ENCODE peak calls at places on chromosomes 3 and 15, in eight cellular contexts. G is endodermal cell, U is MM.1S, T is adrenal gland, R is uterus, I is H9, C is mammary epithelial cell, O is Peyer's patch. M is an unnamed sample. For H3K27me3, the result is how much of the 10 kb centered on the place peaks cover.

GRCh38 chr3:9911863-9912262 is 5.0 kb upstream of the IL17RC start:
- DNase-seq in I (no peak), T (no peak), R (no peak), O (no peak), U (no peak), C (no peak), G (no peak), M (no peak)

GRCh38 chr3:167078070-167078622 is 302.0 kb downstream of the ZBBX start:
- DNase-seq in O (no peak), I (no peak), U (peak), G (no peak), C (no peak), R (no peak), T (no peak), M (no peak)

GRCh38 chr15:50055333-50056278 is 63.4 kb downstream of the ATP8B4 start:
- DNase-seq in T (no peak), R (no peak), I (no peak), U (no peak), G (no peak), O (no peak), C (peak), M (no peak)

GRCh38 chr3:28376424-28376823 is 27.8 kb upstream of the AZI2 start:
- DNase-seq in O (no peak), U (no peak), C (peak), T (no peak), R (no peak), G (no peak), I (no peak), M (no peak)

GRCh38 chr15:38691951-38692788 is 127.6 kb upstream of the RASGRP1 start:
- DNase-seq in I (no peak), R (no peak), U (no peak), C (no peak), G (no peak), T (no peak), O (no peak), M (peak)

GRCh38 chr3:153073636-153074035 is 88.4 kb upstream of the RAP2B start:
- DNase-seq in I (no peak), R (no peak), C (no peak), O (no peak), T (no peak), G (no peak), U (no peak), M (no peak)

GRCh38 chr3:101466465-101467309 is 46.3 kb downstream of the SENP7 start:
- DNase-seq in T (peak), U (no peak), C (no peak), O (peak), I (peak), G (peak), R (no peak), M (no peak)

GRCh38 chr15:98282656-98283332 is 322.3 kb downstream of the ARRDC4 start:
- DNase-seq in R (no peak), U (no peak), O (no peak), I (no peak), C (no peak), T (no peak), G (no peak), M (no peak)

GRCh38 chr3:42755681-42756578 is 17.1 kb downstream of the CCDC13 start:
- DNase-seq in R (no peak), O (no peak), C (peak), T (no peak), I (peak), G (peak), U (peak), M (no peak)

GRCh38 chr3:70916375-70917055 is 604.1 kb upstream of the MDFIC2 start:
- DNase-seq in I (no peak), G (no peak), U (no peak), T (no peak), R (no peak), C (no peak), O (no peak), M (peak)

GRCh38 chr3:116338713-116339112 is 106.6 kb downstream of the LSAMP start:
- DNase-seq in U (no peak), I (peak), T (no peak), G (peak), O (no peak), R (no peak), C (no peak), M (no peak)

GRCh38 chr3:32077260-32078084 is 28.9 kb upstream of the GPD1L start:
- DNase-seq in I (no peak), U (no peak), C (no peak), T (no peak), O (no peak), R (peak), G (no peak), M (no peak)

GRCh38 chr3:190319660-190320059 is 2.6 kb downstream of the CLDN1 start:
- DNase-seq in I (no peak), O (no peak), C (peak), G (no peak), T (no peak), U (no peak), R (no peak), M (peak)
- H3K27me3 ChIP-seq in I (under half), O (under half), C (under half), G (under half), T (under half), U (under half), R (under half), M (under half)

GRCh38 chr3:160134964-160135363 is 90.3 kb upstream of the C3orf80 start:
- DNase-seq in C (peak), T (no peak), I (no peak), O (no peak), G (no peak), U (no peak), R (no peak), M (no peak)

GRCh38 chr3:160134454-160134853 is 90.8 kb upstream of the C3orf80 start:
- DNase-seq in R (no peak), U (no peak), O (no peak), C (no peak), T (no peak), I (peak), G (peak), M (no peak)

GRCh38 chr3:160135850-160136249 is 89.4 kb upstream of the C3orf80 start:
- DNase-seq in I (no peak), C (no peak), T (no peak), U (no peak), R (no peak), G (no peak), O (no peak), M (no peak)

GRCh38 chr3:160132226-160132625 is 93.0 kb upstream of the C3orf80 start:
- DNase-seq in C (no peak), O (no peak), U (no peak), I (no peak), R (no peak), T (no peak), G (no peak), M (no peak)

GRCh38 chr3:160133757-160134156 is 91.5 kb upstream of the C3orf80 start:
- DNase-seq in T (no peak), G (peak), O (no peak), C (peak), R (no peak), I (peak), U (no peak), M (peak)
- TF ChIP-seq CTCF in T (no peak), G (peak), O (no peak), C (peak), R (no peak), I (peak), U (no peak), M (peak)

DNA sequence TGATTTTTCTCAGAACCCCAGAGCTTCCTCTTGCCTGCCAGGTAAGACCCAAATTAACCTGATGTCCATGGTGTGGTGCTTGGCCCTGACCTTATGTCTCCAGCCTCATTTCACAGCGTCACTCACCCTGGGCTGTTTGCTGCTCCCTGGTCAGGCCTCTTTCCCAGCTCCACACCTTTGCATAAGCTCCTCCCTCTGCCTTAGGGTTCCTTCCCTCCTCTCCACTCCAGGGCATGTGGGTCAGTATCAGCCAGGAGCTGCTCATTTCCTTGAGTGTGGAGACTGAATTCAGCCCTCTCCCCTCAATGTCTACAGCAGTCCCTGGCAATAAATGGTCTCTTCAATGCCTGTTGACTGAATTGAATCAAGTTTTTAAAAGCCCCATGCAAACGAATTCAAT is 75.6 kb upstream of the ANKRD34C start:
- DNase-seq in U (no peak), O (no peak), I (no peak), T (no peak), G (no peak), R (no peak), C (no peak), M (no peak)
- H3K27me3 ChIP-seq in U (under half), O (under half), I (under half), T (under half), G (under half), R (under half), C (under half), M (under half)

GRCh38 chr3:181868576-181868975 is 156.9 kb downstream of the SOX2 start:
- DNase-seq in R (no peak), T (no peak), U (no peak), I (peak), O (no peak), C (no peak), G (peak), M (no peak)
- TF ChIP-seq CTCF in R (no peak), T (no peak), U (no peak), I (peak), O (no peak), C (no peak), G (peak), M (no peak)

GRCh38 chr15:89447676-89448075 is 48.7 kb downstream of the RHCG start:
- DNase-seq in T (no peak), I (no peak), G (no peak), C (no peak), O (no peak), U (no peak), R (no peak), M (no peak)
- H3K27me3 ChIP-seq in T (under half), I (under half), G (under half), C (under half), O (under half), U (under half), R (under half), M (half or more)

GRCh38 chr3:76024640-76025039 is 239.3 kb upstream of the ZNF717 start:
- DNase-seq in R (no peak), O (no peak), C (peak), T (no peak), G (no peak), I (no peak), U (peak), M (no peak)
- TF ChIP-seq CTCF in R (no peak), O (peak), C (peak), T (peak), G (peak), I (peak), U (peak), M (peak)

DNA sequence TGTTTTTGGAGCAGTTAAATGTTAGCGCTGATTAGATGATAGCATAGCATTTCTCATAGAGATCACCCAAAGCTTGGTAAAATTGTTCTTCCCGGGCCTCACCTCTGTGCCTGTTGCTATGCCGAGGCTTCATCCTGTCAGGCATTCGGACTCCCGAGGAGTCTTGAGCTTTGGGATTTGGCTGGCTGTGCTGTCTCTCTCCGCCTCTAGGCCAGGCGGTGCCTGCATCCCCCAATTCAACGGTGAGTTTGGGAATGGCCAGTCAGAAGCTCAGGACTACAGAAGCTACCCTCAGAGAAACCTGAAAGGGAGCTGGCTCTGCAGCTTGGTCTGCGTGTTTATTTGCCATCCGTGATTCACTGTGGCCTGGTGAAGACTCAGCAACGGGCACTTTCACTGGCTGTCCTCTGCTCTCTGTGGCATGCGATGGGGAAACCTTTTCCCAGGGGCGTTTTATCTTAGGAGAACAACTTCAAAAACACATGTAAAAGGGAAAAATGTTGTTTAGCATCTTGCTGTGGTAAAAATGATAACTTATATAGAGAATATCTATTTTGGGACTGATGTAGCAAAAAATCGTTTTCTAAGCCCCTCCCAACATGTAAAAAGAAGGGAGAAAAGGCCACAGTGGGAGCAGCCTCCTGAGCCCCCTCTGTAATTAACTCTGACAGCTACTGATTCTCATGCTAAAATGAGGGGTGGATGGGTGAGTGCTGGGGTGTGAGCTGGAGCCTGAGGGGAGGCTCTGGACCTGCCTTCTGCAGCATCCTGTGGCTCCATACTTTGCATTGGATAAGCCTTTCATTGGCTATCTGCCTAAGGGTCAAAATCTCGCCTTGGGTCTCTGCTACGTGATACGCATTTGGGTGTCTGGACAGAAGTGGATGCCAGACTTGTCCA is 103.3 kb upstream of the KLHL25 start:
- DNase-seq in O (no peak), T (no peak), I (peak), R (no peak), U (no peak), C (no peak), G (peak), M (no peak)
- H3K27me3 ChIP-seq in O (under half), T (under half), I (under half), R (under half), U (under half), C (under half), G (under half), M (under half)

DNA sequence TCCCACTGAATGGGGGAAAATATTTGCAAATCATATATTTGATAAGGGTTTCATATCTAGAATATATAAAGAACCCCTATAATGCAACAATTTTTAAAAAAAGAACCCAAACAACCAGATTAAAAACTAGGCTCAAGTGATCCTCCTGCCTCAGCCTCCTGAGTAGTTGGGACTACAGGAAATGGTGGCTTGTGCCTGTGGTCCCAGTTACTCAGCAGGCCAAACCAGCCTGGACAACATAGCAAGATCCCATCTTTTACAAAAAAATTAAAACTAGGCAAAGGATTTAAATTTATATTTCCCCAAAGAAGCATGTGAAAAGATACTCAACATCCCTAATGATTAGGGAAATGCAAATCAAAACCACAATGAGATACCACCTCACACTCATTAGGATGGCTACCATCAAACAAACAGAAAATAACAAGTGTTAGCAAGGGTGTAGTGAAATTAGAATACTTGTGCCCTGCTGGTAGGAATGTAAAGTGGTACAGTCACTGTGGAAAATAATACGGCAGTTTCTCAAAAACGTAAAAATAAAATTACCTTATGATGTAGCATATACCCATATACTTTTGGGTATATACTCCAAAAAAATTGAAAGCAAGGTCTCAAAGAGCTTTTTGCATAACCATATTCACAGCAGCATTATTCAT is 19.7 kb downstream of the TFDP2 start:
- DNase-seq in I (no peak), T (no peak), U (no peak), G (no peak), O (no peak), R (no peak), C (no peak), M (no peak)
- TF ChIP-seq CTCF in I (peak), T (no peak), U (no peak), G (peak), O (no peak), R (no peak), C (no peak), M (peak)

GRCh38 chr3:127157181-127157828 is 35.6 kb upstream of the PRR23E start:
- DNase-seq in R (peak), O (no peak), C (no peak), T (no peak), I (no peak), G (no peak), U (no peak), M (no peak)
- H3K27me3 ChIP-seq in R (under half), O (under half), C (under half), T (under half), I (under half), G (under half), U (under half), M (under half)

DNA sequence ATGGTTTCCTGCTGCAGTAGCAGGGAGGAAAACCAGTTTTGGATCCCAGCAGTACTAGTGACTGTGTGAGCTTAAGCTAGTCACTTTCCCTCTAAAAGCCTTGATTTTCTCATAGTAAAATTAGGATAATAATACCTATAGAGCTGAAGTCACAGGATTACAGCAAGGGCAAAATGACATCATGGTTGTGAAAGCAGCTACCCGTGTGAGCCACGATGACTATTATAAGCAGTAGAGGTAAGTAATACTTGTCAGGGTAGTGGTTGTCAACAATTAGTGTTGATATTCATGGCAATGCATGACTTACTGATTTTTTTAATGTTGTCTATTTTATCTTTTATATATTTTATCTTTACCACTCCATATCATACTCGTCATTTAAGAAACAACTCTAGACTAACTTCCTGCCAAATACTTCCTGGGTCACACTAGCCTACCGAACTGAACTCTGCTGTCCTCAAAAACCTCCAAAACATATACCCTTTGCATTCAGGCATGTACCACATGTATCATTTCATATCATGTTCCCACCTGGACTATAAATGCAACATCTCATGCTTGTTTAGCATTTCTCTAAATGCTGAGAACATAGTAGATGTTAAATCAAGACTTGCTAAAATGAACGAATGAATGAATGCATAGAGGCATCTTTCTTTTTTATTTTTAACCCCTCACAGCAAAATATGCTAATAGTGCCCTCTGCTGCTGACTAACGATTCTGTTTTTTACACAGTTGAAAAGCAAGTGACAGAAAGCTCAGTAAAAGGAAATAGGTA is 172.6 kb downstream of the P3H2 start:
- DNase-seq in R (no peak), G (peak), U (peak), T (no peak), C (peak), I (no peak), O (no peak), M (peak)
- TF ChIP-seq CTCF in R (no peak), G (peak), U (peak), T (peak), C (peak), I (peak), O (peak), M (peak)

M was measured in foreskin keratinocyte.